ENCODE peak calls at places on chromosomes 7 and 10, in ten cellular contexts. A, V, Z, F, Y, M, D, J, L and H are unnamed samples.

GRCh38 chr10:49394933-49395740 is 752 bp downstream of the DRGX start:
- DNase-seq in Y (no peak), Z (no peak), L (no peak), D (no peak), J (no peak), A (no peak), V (peak), F (peak), M (no peak), H (no peak)

GRCh38 chr7:93092757-93093370 is 24.9 kb downstream of the SAMD9 start:
- DNase-seq in Y (peak), A (no peak), Z (no peak), J (no peak), F (peak), L (peak), M (peak), D (no peak), V (no peak), H (no peak)

GRCh38 chr7:47314728-47315601 is 266.9 kb downstream of the TNS3 start:
- DNase-seq in M (no peak), L (no peak), A (no peak), D (no peak), Z (no peak), Y (no peak), F (no peak), V (no peak), J (peak), H (no peak)

GRCh38 chr7:111392976-111393762 is 169.1 kb downstream of the IMMP2L start:
- DNase-seq in J (no peak), Z (no peak), F (peak), Y (no peak), M (no peak), D (no peak), A (no peak), V (no peak), L (no peak), H (no peak)

GRCh38 chr10:60237977-60238376 is 151.7 kb downstream of the ANK3 start:
- DNase-seq in A (no peak), F (no peak), Z (no peak), L (no peak), D (no peak), Y (no peak), V (no peak), M (no peak), J (no peak), H (no peak)

GRCh38 chr10:119658274-119658673 is 7.1 kb downstream of the BAG3 start:
- DNase-seq in V (no peak), J (peak), Z (peak), D (peak), L (peak), A (peak), F (peak), Y (no peak), M (peak), H (no peak)

GRCh38 chr10:125161570-125162139 is 1.3 kb upstream of the CTBP2 start:
- DNase-seq in V (peak), L (no peak), J (no peak), M (no peak), F (no peak), D (no peak), Y (no peak), A (peak), Z (no peak), H (peak)

GRCh38 chr7:2821161-2821841 is 22.8 kb downstream of the GNA12 start:
- DNase-seq in J (peak), Y (no peak), A (no peak), L (no peak), F (peak), D (no peak), M (no peak), V (peak), Z (no peak), H (no peak)

GRCh38 chr7:102991540-102992214 is 78.9 kb downstream of the LRRC17 start:
- DNase-seq in D (peak), A (peak), F (no peak), Z (peak), M (peak), L (peak), V (peak), Y (peak), J (no peak), H (no peak)

GRCh38 chr7:25894002-25894901 is 257.7 kb upstream of the NFE2L3 start:
- DNase-seq in V (peak), A (no peak), Z (peak), D (peak), F (peak), M (peak), Y (no peak), L (peak), J (no peak), H (no peak)

GRCh38 chr7:18013936-18014335 is 13.7 kb downstream of the PRPS1L1 start:
- DNase-seq in L (no peak), J (no peak), A (no peak), M (no peak), Z (no peak), Y (no peak), D (no peak), F (no peak), V (no peak), H (no peak)

GRCh38 chr7:18016547-18017444 is 10.8 kb downstream of the PRPS1L1 start:
- DNase-seq in M (no peak), Y (no peak), F (no peak), D (no peak), A (no peak), Z (no peak), L (no peak), J (no peak), V (no peak), H (no peak)

GRCh38 chr7:18020138-18020715 is 7.4 kb downstream of the PRPS1L1 start:
- DNase-seq in J (no peak), F (peak), D (no peak), M (no peak), A (no peak), Y (no peak), Z (no peak), V (no peak), L (peak), H (no peak)

GRCh38 chr7:18018296-18019205 is 9.1 kb downstream of the PRPS1L1 start:
- DNase-seq in L (no peak), Y (no peak), A (no peak), F (no peak), Z (no peak), V (no peak), M (no peak), D (no peak), J (no peak), H (no peak)

DNA sequence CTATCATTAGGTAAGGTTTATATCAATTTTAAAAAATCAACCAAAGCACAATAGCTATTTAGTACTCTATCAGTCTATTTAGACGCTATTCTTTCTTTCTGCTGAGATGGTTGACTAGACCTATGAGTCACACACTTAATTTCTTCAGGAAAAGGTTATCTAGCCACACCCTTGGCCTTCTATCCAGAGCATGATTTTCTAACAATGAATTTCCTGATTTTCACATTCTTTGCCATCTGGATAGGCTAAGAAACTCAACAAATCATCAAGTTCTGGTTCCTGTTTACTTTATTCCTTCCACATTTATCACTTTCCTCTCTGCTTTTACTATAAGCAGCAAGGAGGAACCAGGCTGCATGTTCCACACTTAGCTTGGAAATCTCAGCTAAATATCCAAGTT is 8.1 kb downstream of the PRPS1L1 start:
- DNase-seq in D (no peak), A (no peak), F (no peak), J (no peak), Z (no peak), M (peak), L (no peak), Y (no peak), V (no peak), H (no peak)
- TF ChIP-seq POLR2AphosphoS5 in D (no peak), A (no peak), F (no peak), J (no peak), Z (peak), M (no peak), L (no peak), Y (no peak), V (no peak), H (no peak)

GRCh38 chr7:7764515-7765138 is 46.2 kb upstream of the RPA3 start:
- DNase-seq in V (no peak), J (no peak), M (no peak), A (no peak), Z (no peak), F (no peak), Y (no peak), L (no peak), D (no peak), H (no peak)

GRCh38 chr7:7761974-7762769 is 43.8 kb upstream of the RPA3 start:
- DNase-seq in A (no peak), M (no peak), V (no peak), Y (no peak), Z (no peak), F (no peak), J (no peak), D (no peak), L (no peak), H (no peak)

GRCh38 chr7:7766671-7767070 is 48.3 kb upstream of the RPA3 start:
- DNase-seq in L (no peak), Y (no peak), A (no peak), F (no peak), V (no peak), M (no peak), Z (no peak), J (no peak), D (no peak), H (no peak)

GRCh38 chr7:7768977-7769376 is 50.6 kb upstream of the RPA3 start:
- DNase-seq in V (peak), L (no peak), Y (no peak), J (no peak), A (no peak), Z (no peak), M (no peak), F (no peak), D (no peak), H (no peak)

GRCh38 chr7:7765422-7765821 is 47.0 kb upstream of the RPA3 start:
- DNase-seq in D (no peak), F (no peak), A (no peak), L (no peak), M (no peak), Y (no peak), J (no peak), V (no peak), Z (no peak), H (no peak)
- TF ChIP-seq POLR2AphosphoS5 in D (no peak), F (no peak), A (no peak), L (no peak), M (no peak), Y (no peak), J (no peak), V (no peak), Z (no peak), H (no peak)

GRCh38 chr10:84114088-84114667 is 25.1 kb upstream of the GHITM start:
- DNase-seq in L (peak), M (no peak), F (peak), V (no peak), Z (no peak), Y (no peak), J (no peak), D (no peak), A (no peak), H (no peak)

DNA sequence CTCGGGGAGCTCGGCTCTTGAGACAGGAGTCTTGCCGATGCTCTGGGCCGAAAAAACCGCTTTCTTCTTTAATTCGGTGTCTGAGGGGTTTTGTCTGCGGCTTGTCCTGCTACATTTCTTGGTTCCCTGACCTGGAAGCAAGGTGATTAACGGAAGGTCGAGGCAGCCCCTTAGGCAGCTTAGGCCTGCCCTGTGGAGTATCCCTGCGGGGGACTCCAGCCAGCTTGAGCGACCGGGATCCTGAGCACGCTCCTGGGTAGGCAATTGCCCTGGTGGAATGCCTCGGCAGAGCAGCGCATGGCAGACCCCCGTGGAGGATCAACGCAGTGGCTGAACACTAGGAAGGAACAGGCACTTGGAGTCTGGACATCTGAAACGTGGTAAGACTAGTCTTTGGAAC is 30.5 kb upstream of the GHITM start:
- DNase-seq in L (no peak), M (no peak), V (no peak), F (peak), Y (no peak), D (peak), J (no peak), Z (no peak), A (no peak), H (no peak)
- TF ChIP-seq POLR2AphosphoS5 in L (no peak), M (no peak), V (no peak), F (no peak), Y (no peak), D (no peak), J (no peak), Z (no peak), A (no peak), H (no peak)

GRCh38 chr10:30029890-30030261 is 29.5 kb downstream of the JCAD start:
- DNase-seq in D (no peak), L (no peak), F (no peak), J (peak), A (no peak), Y (no peak), V (no peak), Z (peak), M (no peak), H (no peak)
- TF ChIP-seq POLR2AphosphoS5 in D (no peak), L (no peak), F (no peak), J (peak), A (no peak), Y (no peak), V (peak), Z (peak), M (no peak), H (no peak)

GRCh38 chr7:110104243-110104642 is 986.7 kb upstream of the LRRN3 start:
- DNase-seq in Y (no peak), F (no peak), J (no peak), D (no peak), L (no peak), A (no peak), V (no peak), Z (no peak), M (no peak), H (no peak)
- TF ChIP-seq POLR2AphosphoS5 in Y (no peak), F (no peak), J (no peak), D (no peak), L (no peak), A (no peak), V (no peak), Z (no peak), M (no peak), H (no peak)

DNA sequence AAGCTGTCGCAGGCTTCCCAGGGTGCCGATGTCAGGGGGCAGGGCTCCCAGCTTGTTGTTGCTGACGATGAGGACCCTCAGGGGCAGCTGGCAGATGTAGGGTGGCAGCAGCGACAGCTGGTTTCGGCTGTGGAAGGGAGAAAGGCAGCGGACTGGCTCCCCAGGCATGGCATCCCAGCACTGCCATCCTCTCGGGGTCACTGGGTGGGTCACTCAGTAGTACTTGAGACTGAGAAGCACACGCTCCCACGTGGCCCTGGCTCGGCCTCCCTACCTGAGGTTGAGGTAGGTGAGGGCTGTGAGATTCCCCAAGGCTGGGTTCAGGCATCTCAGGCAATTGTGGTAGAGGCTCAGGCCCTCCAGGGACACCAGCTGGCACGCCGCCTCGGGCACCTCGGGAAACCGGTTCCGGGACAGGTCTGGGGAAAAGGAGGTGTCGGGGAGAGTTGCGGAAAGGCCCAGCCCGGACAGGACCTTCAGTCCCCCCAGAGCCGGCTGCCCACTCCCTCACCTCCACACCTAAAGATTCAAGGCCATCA is 3.8 kb downstream of the LRCH4 start:
- DNase-seq in Y (no peak), J (no peak), D (no peak), F (no peak), L (no peak), A (no peak), V (no peak), Z (no peak), M (no peak), H (peak)
- TF ChIP-seq POLR2AphosphoS5 in Y (no peak), J (no peak), D (no peak), F (no peak), L (no peak), A (no peak), V (no peak), Z (no peak), M (no peak), H (no peak)